ENCODE peak calls at places on chromosomes 6 and 20, in five cellular contexts. One of them, this sample, is unnamed.

GRCh38 chr6:17589402-17590116 is 10.5 kb upstream of the FAM8A1 start:
- DNase-seq in H1: no peak
- DNase-seq in neuronal stem cell: no peak
- DNase-seq in mesenchymal stem cell: peak; percentile 92
- DNase-seq in IMR-90: peak; percentile 95
- DNase-seq in this sample: peak; percentile 58

GRCh38 chr6:387293-387694 is 4.3 kb upstream of the IRF4 start:
- DNase-seq in H1: no peak
- DNase-seq in mesenchymal stem cell: no peak
- DNase-seq in neuronal stem cell: no peak
- DNase-seq in IMR-90: peak; percentile 54
- DNase-seq in this sample: no peak

GRCh38 chr6:28542440-28543293 is 17.0 kb downstream of the GPX5 start:
- DNase-seq in IMR-90: peak; percentile 91
- DNase-seq in mesenchymal stem cell: peak; percentile 73
- DNase-seq in H1: peak; percentile 94
- DNase-seq in neuronal stem cell: peak; percentile 87
- DNase-seq in this sample: peak; percentile 97

GRCh38 chr20:44448753-44449546 is 26.7 kb upstream of the TTPAL start:
- DNase-seq in H1: peak; percentile 29
- DNase-seq in mesenchymal stem cell: no peak
- DNase-seq in neuronal stem cell: peak; percentile 27
- DNase-seq in IMR-90: no peak
- DNase-seq in this sample: peak; percentile 79

GRCh38 chr6:45625191-45625664 is 247.5 kb upstream of the SUPT3H start:
- DNase-seq in neuronal stem cell: no peak
- DNase-seq in H1: no peak
- DNase-seq in mesenchymal stem cell: peak; percentile 72
- DNase-seq in IMR-90: peak; percentile 85
- DNase-seq in this sample: no peak

GRCh38 chr6:157647261-157647915 is 175.7 kb upstream of the SNX9 start:
- DNase-seq in mesenchymal stem cell: no peak
- DNase-seq in H1: no peak
- DNase-seq in neuronal stem cell: no peak
- DNase-seq in IMR-90: no peak
- DNase-seq in this sample: no peak

GRCh38 chr6:119349341-119350201 is at the start of gene MAN1A1:
- DNase-seq in mesenchymal stem cell: peak; percentile 83
- DNase-seq in neuronal stem cell: peak; percentile 91
- DNase-seq in IMR-90: peak; percentile 66
- DNase-seq in H1: peak; percentile 36
- DNase-seq in this sample: peak; percentile 88

GRCh38 chr6:45951771-45952529 is 63.7 kb downstream of the CLIC5 start:
- DNase-seq in neuronal stem cell: no peak
- DNase-seq in H1: no peak
- DNase-seq in mesenchymal stem cell: no peak
- DNase-seq in IMR-90: no peak
- DNase-seq in this sample: no peak

GRCh38 chr6:56040271-56040670 is 164.9 kb upstream of the BMP5 start:
- DNase-seq in IMR-90: peak; percentile 77
- DNase-seq in H1: no peak
- DNase-seq in neuronal stem cell: no peak
- DNase-seq in mesenchymal stem cell: peak; percentile 63
- DNase-seq in this sample: no peak

GRCh38 chr6:52423971-52424381 is 3.8 kb downstream of the EFHC1 start:
- DNase-seq in IMR-90: peak; percentile 90
- DNase-seq in mesenchymal stem cell: peak; percentile 85
- DNase-seq in neuronal stem cell: no peak
- DNase-seq in H1: no peak
- DNase-seq in this sample: peak; percentile 54
- H2BK15ac ChIP-seq in IMR-90: peak overlapping the region; percentile 53
- H2BK15ac ChIP-seq in mesenchymal stem cell: no peak overlapping the region
- H2BK15ac ChIP-seq in neuronal stem cell: no peak overlapping the region
- H2BK15ac ChIP-seq in H1: no peak overlapping the region
- H2BK15ac ChIP-seq in this sample: no peak overlapping the region

DNA sequence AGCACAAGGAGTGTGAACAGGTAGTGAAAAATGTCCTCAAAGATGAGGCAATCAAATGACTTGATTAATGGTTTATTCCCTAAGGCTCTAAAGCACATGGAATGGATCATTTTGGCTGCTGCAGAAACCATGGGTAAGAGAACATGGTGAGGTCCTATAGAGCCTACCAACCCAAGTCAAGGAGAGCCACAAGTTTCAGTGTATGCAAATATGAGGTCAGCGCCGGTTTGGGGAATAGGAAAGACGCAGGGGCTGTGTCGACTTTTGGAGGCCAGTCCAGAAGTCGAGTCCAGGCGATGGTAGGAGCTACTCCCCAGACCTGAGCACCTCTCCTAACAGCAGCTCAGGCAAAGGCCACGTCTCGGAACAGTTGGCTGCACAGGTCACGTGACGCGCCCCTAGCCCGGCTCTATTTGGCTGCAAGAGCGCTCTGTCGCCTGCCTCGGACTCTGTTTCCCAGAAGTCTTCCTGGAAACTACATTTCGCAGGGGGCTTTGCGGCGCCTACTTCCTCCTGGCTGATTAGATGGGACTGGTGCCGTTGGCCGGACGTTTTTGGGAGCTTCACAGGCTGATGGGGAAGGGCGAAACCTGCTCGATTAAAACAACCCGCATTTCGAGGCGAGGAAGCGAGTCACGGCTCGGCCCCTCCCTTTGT is 74.4 kb upstream of the CHD6 start:
- DNase-seq in neuronal stem cell: peak; percentile 79
- DNase-seq in H1: peak; percentile 79
- DNase-seq in mesenchymal stem cell: no peak
- DNase-seq in IMR-90: peak; percentile 52
- DNase-seq in this sample: peak; percentile 96
- H4K8ac ChIP-seq in neuronal stem cell: no peak overlapping the region
- H4K8ac ChIP-seq in H1: peak overlapping the region; percentile 97
- H4K8ac ChIP-seq in mesenchymal stem cell: peak overlapping the region; percentile 59
- H4K8ac ChIP-seq in IMR-90: peak overlapping the region; percentile 68
- H4K8ac ChIP-seq in this sample: no peak overlapping the region

GRCh38 chr20:3406481-3407425 is 716 bp downstream of the DNAAF9 start:
- DNase-seq in H1: no peak
- DNase-seq in IMR-90: peak; percentile 40
- DNase-seq in mesenchymal stem cell: peak; percentile 73
- DNase-seq in neuronal stem cell: peak; percentile 35
- DNase-seq in this sample: peak; percentile 37
- H4K91ac ChIP-seq in H1: no peak overlapping the region
- H4K91ac ChIP-seq in IMR-90: peak overlapping the region; percentile 58
- H4K91ac ChIP-seq in mesenchymal stem cell: peak overlapping the region; percentile 77
- H4K91ac ChIP-seq in neuronal stem cell: no peak overlapping the region
- H4K91ac ChIP-seq in this sample: no peak overlapping the region

GRCh38 chr20:4672948-4673347 is 48.8 kb upstream of the PRND start:
- DNase-seq in mesenchymal stem cell: no peak
- DNase-seq in neuronal stem cell: no peak
- DNase-seq in IMR-90: no peak
- DNase-seq in H1: no peak
- DNase-seq in this sample: no peak
- H2BK15ac ChIP-seq in mesenchymal stem cell: no peak overlapping the region
- H2BK15ac ChIP-seq in neuronal stem cell: no peak overlapping the region
- H2BK15ac ChIP-seq in IMR-90: no peak overlapping the region
- H2BK15ac ChIP-seq in H1: no peak overlapping the region
- H2BK15ac ChIP-seq in this sample: no peak overlapping the region

DNA sequence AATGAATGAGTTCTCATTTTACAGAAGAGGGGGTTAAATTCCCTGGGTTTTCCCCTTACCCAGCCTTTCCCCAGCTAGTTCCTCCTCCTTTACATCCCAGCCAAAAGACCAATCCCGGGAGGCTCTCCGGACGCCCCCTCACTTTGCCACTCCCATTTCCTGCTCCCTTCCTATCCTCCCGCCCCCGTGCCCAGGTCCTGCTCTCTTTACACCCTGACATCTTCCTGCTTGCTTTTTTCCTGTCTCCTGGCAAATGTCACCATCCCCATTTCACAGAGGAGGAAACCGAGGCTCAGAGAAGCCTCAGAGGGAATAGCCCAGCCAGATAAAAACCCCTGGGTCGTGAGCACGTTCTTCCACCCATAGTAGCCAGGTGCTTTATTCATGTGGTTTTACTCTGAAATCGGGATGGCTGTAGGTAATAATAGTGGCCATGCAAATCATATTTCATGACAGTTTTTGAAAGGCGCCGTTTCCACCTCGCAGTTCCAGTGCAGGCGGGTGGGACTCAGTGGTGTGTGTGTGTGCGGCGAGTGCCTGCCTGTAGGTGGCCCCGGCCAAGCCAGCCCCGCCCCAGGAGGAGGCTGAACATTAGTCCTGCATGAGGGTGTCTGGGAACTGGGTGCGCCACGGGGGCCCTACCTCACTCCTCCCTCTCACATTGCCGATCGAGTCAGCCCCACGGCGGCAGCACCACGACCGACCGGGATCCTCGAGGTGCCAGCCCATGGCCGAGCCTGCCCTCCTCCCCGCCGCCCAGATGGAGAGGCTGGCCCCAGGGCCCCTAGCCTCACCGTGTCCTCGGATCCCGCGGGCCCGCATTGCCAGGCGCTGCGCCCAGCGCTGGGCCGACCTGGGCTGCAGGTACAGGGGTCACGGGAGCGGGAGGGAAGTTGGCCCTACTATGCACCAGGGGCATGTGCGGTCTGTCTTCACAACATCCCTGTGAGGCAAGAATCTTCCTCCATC is at the start of gene ARHGAP40:
- DNase-seq in H1: no peak
- DNase-seq in mesenchymal stem cell: no peak
- DNase-seq in IMR-90: no peak
- DNase-seq in neuronal stem cell: no peak
- DNase-seq in this sample: peak; percentile 72
- H4K8ac ChIP-seq in H1: no peak within 1 kb of the TSS
- H4K8ac ChIP-seq in mesenchymal stem cell: peak within 1 kb of the TSS; percentile 31
- H4K8ac ChIP-seq in IMR-90: no peak within 1 kb of the TSS
- H4K8ac ChIP-seq in neuronal stem cell: no peak within 1 kb of the TSS
- H4K8ac ChIP-seq in this sample: no peak within 1 kb of the TSS

GRCh38 chr6:22318404-22318803 is 21.6 kb upstream of the PRL start:
- DNase-seq in IMR-90: no peak
- DNase-seq in neuronal stem cell: no peak
- DNase-seq in mesenchymal stem cell: no peak
- DNase-seq in H1: no peak
- DNase-seq in this sample: no peak
- H4K91ac ChIP-seq in IMR-90: no peak overlapping the region
- H4K91ac ChIP-seq in neuronal stem cell: no peak overlapping the region
- H4K91ac ChIP-seq in mesenchymal stem cell: no peak overlapping the region
- H4K91ac ChIP-seq in H1: no peak overlapping the region
- H4K91ac ChIP-seq in this sample: no peak overlapping the region

GRCh38 chr6:138504764-138505689 is 5.7 kb upstream of the NHSL1 start:
- DNase-seq in IMR-90: no peak
- DNase-seq in neuronal stem cell: no peak
- DNase-seq in mesenchymal stem cell: no peak
- DNase-seq in H1: no peak
- DNase-seq in this sample: no peak
- H2BK15ac ChIP-seq in IMR-90: no peak overlapping the region
- H2BK15ac ChIP-seq in neuronal stem cell: no peak overlapping the region
- H2BK15ac ChIP-seq in mesenchymal stem cell: no peak overlapping the region
- H2BK15ac ChIP-seq in H1: no peak overlapping the region
- H2BK15ac ChIP-seq in this sample: no peak overlapping the region

GRCh38 chr6:136826216-136826615 is 3.8 kb downstream of the PEX7 start:
- DNase-seq in IMR-90: no peak
- DNase-seq in mesenchymal stem cell: no peak
- DNase-seq in H1: no peak
- DNase-seq in neuronal stem cell: no peak
- DNase-seq in this sample: no peak

GRCh38 chr6:136823128-136823660 is 802 bp downstream of the PEX7 start:
- DNase-seq in IMR-90: no peak
- DNase-seq in H1: no peak
- DNase-seq in neuronal stem cell: no peak
- DNase-seq in mesenchymal stem cell: no peak
- DNase-seq in this sample: no peak

GRCh38 chr6:136820541-136820940 is 1.9 kb upstream of the PEX7 start:
- DNase-seq in mesenchymal stem cell: no peak
- DNase-seq in neuronal stem cell: no peak
- DNase-seq in H1: no peak
- DNase-seq in IMR-90: no peak
- DNase-seq in this sample: no peak

GRCh38 chr6:136822051-136822378 is 377 bp upstream of the PEX7 start:
- DNase-seq in mesenchymal stem cell: no peak
- DNase-seq in IMR-90: peak; percentile 62
- DNase-seq in neuronal stem cell: no peak
- DNase-seq in H1: no peak
- DNase-seq in this sample: peak; percentile 30

GRCh38 chr6:136822379-136823127 is at the start of gene PEX7:
- DNase-seq in neuronal stem cell: peak; percentile 82
- DNase-seq in H1: peak; percentile 69
- DNase-seq in mesenchymal stem cell: peak; percentile 92
- DNase-seq in IMR-90: peak; percentile 91
- DNase-seq in this sample: peak; percentile 93
- H4K8ac ChIP-seq in neuronal stem cell: peak within 1 kb of the TSS; percentile 98
- H4K8ac ChIP-seq in H1: peak within 1 kb of the TSS; percentile 97
- H4K8ac ChIP-seq in mesenchymal stem cell: peak within 1 kb of the TSS; percentile 100
- H4K8ac ChIP-seq in IMR-90: peak within 1 kb of the TSS; percentile 91
- H4K8ac ChIP-seq in this sample: no peak within 1 kb of the TSS